ENCODE peak calls at places on chromosome 11, in seven cellular contexts. W is right lobe of liver, R is esophagus muscularis mucosa, G is heart left ventricle, X is spleen, C is HepG2, N is IMR-90. B is an unnamed sample.

GRCh38 chr11:26709057-26709456 is 12.8 kb downstream of the SLC5A12 start:
- DNase-seq in W (no peak), R (no peak), G (no peak), X (no peak), C (no peak), N (no peak), B (no peak)

GRCh38 chr11:62431171-62431895 is 12.5 kb downstream of the SCGB1A1 start:
- DNase-seq in W (no peak), R (no peak), G (no peak), X (no peak), C (no peak), N (peak; percentile 92), B (no peak)

GRCh38 chr11:10076458-10077141 is 217.4 kb downstream of the SBF2 start:
- DNase-seq in W (peak; percentile 58), R (no peak), G (peak; percentile 70), X (no peak), C (peak; percentile 19), N (peak; percentile 63), B (no peak)

GRCh38 chr11:34174411-34175041 is 69.1 kb downstream of the NAT10 start:
- DNase-seq in W (peak; percentile 87), R (peak; percentile 94), G (peak; percentile 93), X (peak; percentile 95), C (peak; percentile 43), N (peak; percentile 49), B (peak; percentile 62)

GRCh38 chr11:83713701-83714100 is 427.5 kb upstream of the CCDC90B start:
- DNase-seq in W (peak; percentile 31), R (no peak), G (no peak), X (no peak), C (no peak), N (peak; percentile 3), B (no peak)

GRCh38 chr11:117861151-117862018 is 15.1 kb downstream of the FXYD6 start:
- DNase-seq in W (peak; percentile 58), R (no peak), G (peak; percentile 77), X (no peak), C (no peak), N (no peak), B (no peak)

GRCh38 chr11:119337581-119338317 is 2.9 kb downstream of the C1QTNF5 start:
- DNase-seq in W (no peak), R (no peak), G (no peak), X (peak; percentile 66), C (no peak), N (peak; percentile 90), B (no peak)

GRCh38 chr11:134905966-134906955 is 494.2 kb upstream of the B3GAT1 start:
- DNase-seq in W (no peak), R (peak; percentile 91), G (no peak), X (no peak), C (no peak), N (no peak), B (peak; percentile 75)

GRCh38 chr11:79768343-79768742 is 327.5 kb upstream of the TENM4 start:
- DNase-seq in W (peak; percentile 79), R (no peak), G (no peak), X (no peak), C (no peak), N (no peak), B (no peak)

GRCh38 chr11:44226945-44227344 is 83.0 kb downstream of the ALX4 start:
- DNase-seq in W (no peak), R (no peak), G (no peak), X (no peak), C (no peak), N (no peak), B (no peak)

GRCh38 chr11:125498521-125498920 is 2.5 kb upstream of the FEZ1 start:
- DNase-seq in W (no peak), R (no peak), G (no peak), X (no peak), C (no peak), N (no peak), B (no peak)

GRCh38 chr11:108697872-108698473 is 33.1 kb downstream of the DDX10 start:
- DNase-seq in W (no peak), R (no peak), G (no peak), X (no peak), C (peak; percentile 54), N (peak; percentile 82), B (no peak)

GRCh38 chr11:64864473-64865285 is 13.7 kb downstream of the EHD1 start:
- DNase-seq in W (no peak), R (peak; percentile 95), G (peak; percentile 86), X (peak; percentile 80), C (no peak), N (peak; percentile 97), B (peak; percentile 36)

GRCh38 chr11:120121336-120121735 is 16.6 kb downstream of the TRIM29 start:
- DNase-seq in W (no peak), R (no peak), G (no peak), X (no peak), C (no peak), N (no peak), B (no peak)

GRCh38 chr11:29773656-29774264 is 243.1 kb downstream of the KCNA4 start:
- DNase-seq in W (no peak), R (no peak), G (no peak), X (no peak), C (no peak), N (no peak), B (no peak)

GRCh38 chr11:125322317-125322716 is 157.8 kb downstream of the PKNOX2 start:
- DNase-seq in W (no peak), R (no peak), G (no peak), X (no peak), C (no peak), N (no peak), B (peak; percentile 15)

GRCh38 chr11:82765466-82766034 is 31.9 kb upstream of the FAM181B start:
- DNase-seq in W (no peak), R (no peak), G (no peak), X (no peak), C (no peak), N (no peak), B (no peak)

GRCh38 chr11:102757823-102758549 is 22.4 kb downstream of the MMP10 start:
- DNase-seq in W (no peak), R (no peak), G (no peak), X (no peak), C (no peak), N (peak; percentile 89), B (no peak)

GRCh38 chr11:57405271-57405890 is 14.9 kb upstream of the PRG2 start:
- DNase-seq in W (no peak), R (no peak), G (no peak), X (no peak), C (no peak), N (no peak), B (no peak)

GRCh38 chr11:108496643-108497256 is 1.4 kb downstream of the POGLUT3 start:
- DNase-seq in W (no peak), R (no peak), G (no peak), X (no peak), C (no peak), N (peak; percentile 31), B (no peak)

GRCh38 chr11:19240420-19241259 is at the start of gene E2F8:
- DNase-seq in W (peak; percentile 95), R (peak; percentile 96), G (peak; percentile 95), X (peak; percentile 94), C (peak; percentile 92), N (peak; percentile 89), B (peak; percentile 97)
- TF ChIP-seq POLR2A in W (no peak), R (no peak), G (no peak), X (peak; percentile 53), C (no peak), N (no peak), B (no peak)

GRCh38 chr11:112176077-112176476 is 765 bp downstream of the BCO2 start:
- DNase-seq in W (no peak), R (no peak), G (no peak), X (no peak), C (no peak), N (no peak), B (no peak)
- H3K4me3 ChIP-seq in W (peak overlapping the region; percentile 19), R (peak overlapping the region; percentile 45), G (peak overlapping the region; percentile 62), X (no peak overlapping the region), C (no peak overlapping the region), N (no peak overlapping the region), B (no peak overlapping the region)

GRCh38 chr11:58921778-58922390 is 17.4 kb upstream of the GLYATL1 start:
- DNase-seq in W (no peak), R (no peak), G (no peak), X (no peak), C (no peak), N (no peak), B (no peak)

GRCh38 chr11:58924230-58924629 is 15.1 kb upstream of the GLYATL1 start:
- DNase-seq in W (no peak), R (no peak), G (no peak), X (no peak), C (no peak), N (no peak), B (no peak)

GRCh38 chr11:58926251-58926650 is 13.0 kb upstream of the GLYATL1 start:
- DNase-seq in W (no peak), R (no peak), G (no peak), X (no peak), C (peak; percentile 70), N (peak; percentile 72), B (no peak)

GRCh38 chr11:58922475-58922874 is 16.8 kb upstream of the GLYATL1 start:
- DNase-seq in W (no peak), R (no peak), G (no peak), X (no peak), C (no peak), N (no peak), B (peak; percentile 31)

DNA sequence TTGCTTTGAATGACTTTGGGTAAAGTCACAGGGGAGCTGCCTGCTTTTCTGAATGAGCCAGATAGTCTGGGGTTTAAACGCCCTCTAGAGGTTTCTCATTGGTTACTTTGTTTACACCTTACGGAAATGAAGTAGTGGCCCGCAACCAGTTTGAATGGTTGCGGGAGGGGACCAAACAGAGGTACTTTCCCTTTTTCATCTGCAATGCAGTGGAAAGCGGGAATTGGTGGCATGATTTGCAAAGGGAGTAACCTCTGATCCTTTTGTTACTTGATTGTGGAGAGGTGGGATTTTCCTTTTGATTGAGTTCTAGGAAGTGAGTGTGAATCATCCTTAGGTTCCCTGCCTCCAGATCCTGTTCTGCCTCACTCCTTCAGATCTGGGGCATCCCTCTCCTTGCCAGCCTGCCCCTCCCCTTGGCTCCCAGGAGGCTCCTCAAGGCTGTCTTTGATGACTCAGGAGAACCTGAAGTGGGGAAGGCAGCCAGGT is 15.9 kb upstream of the GLYATL1 start:
- DNase-seq in W (no peak), R (no peak), G (no peak), X (no peak), C (peak; percentile 13), N (peak; percentile 46), B (peak; percentile 39)
- TF ChIP-seq CTCF in W (peak; percentile 52), R (no peak), G (peak; percentile 13), X (no peak), C (peak; percentile 53), N (peak; percentile 37), B (no peak)

GRCh38 chr11:60930394-60930793 is 6.1 kb downstream of the TMEM132A start:
- DNase-seq in W (no peak), R (no peak), G (no peak), X (peak; percentile 65), C (no peak), N (no peak), B (no peak)

GRCh38 chr11:60931897-60932296 is 7.6 kb downstream of the TMEM132A start:
- DNase-seq in W (no peak), R (no peak), G (no peak), X (peak; percentile 92), C (no peak), N (no peak), B (no peak)

GRCh38 chr11:60927600-60927999 is 3.3 kb downstream of the TMEM132A start:
- DNase-seq in W (no peak), R (no peak), G (no peak), X (peak; percentile 70), C (no peak), N (no peak), B (no peak)

GRCh38 chr11:60928563-60929001 is 4.3 kb downstream of the TMEM132A start:
- DNase-seq in W (no peak), R (no peak), G (no peak), X (peak; percentile 73), C (no peak), N (no peak), B (no peak)

GRCh38 chr11:60929774-60930173 is 5.5 kb downstream of the TMEM132A start:
- DNase-seq in W (no peak), R (no peak), G (no peak), X (no peak), C (no peak), N (no peak), B (no peak)
- TF ChIP-seq POLR2A in W (no peak), R (no peak), G (no peak), X (no peak), C (no peak), N (no peak), B (no peak)

B was measured in lower leg skin.